ENCODE peak calls at places on chromosomes 16 and 17, in eight cellular contexts. N is stomach, J is mucosa of descending colon, O is heart right ventricle, R is H1, I is adrenal gland, T is right cardiac atrium, X is A549. W is an unnamed sample.
A peak's percentile ranks its signal among the peaks of the same experiment; 100 is the strongest.

GRCh38 chr16:23836404-23837291 is 865 bp downstream of the PRKCB start:
- DNase-seq in R (no peak), I (no peak), O (no peak), X (no peak), J (peak; percentile 54), N (peak; percentile 48), T (peak; percentile 61), W (peak; percentile 68)

GRCh38 chr17:2024572-2025219 is 438 bp downstream of the RTN4RL1 start:
- DNase-seq in J (no peak), X (no peak), N (no peak), R (no peak), O (no peak), I (no peak), T (peak; percentile 47), W (no peak)

GRCh38 chr17:81416612-81417011 is 21.4 kb downstream of the BAHCC1 start:
- DNase-seq in X (no peak), R (no peak), T (no peak), J (no peak), O (no peak), I (no peak), N (no peak), W (no peak)

GRCh38 chr16:16147316-16147999 is 75.8 kb downstream of the ABCC6 start:
- DNase-seq in X (no peak), N (no peak), R (no peak), I (no peak), J (no peak), T (no peak), O (no peak), W (no peak)

GRCh38 chr17:74429604-74430384 is 2.1 kb upstream of the GPRC5C start:
- DNase-seq in R (no peak), J (peak; percentile 48), T (peak; percentile 72), O (peak; percentile 37), X (no peak), N (peak; percentile 74), I (no peak), W (no peak)

GRCh38 chr16:56252835-56253234 is 61.5 kb downstream of the GNAO1 start:
- DNase-seq in T (peak; percentile 89), X (no peak), N (no peak), O (peak; percentile 59), I (peak; percentile 76), R (no peak), J (no peak), W (no peak)

GRCh38 chr17:37830151-37830993 is 85.5 kb upstream of the HNF1B start:
- DNase-seq in X (no peak), O (no peak), I (no peak), N (no peak), J (no peak), T (no peak), R (no peak), W (no peak)

GRCh38 chr16:84641643-84642358 is 6.5 kb upstream of the KLHL36 start:
- DNase-seq in R (no peak), T (no peak), N (no peak), X (no peak), J (no peak), I (no peak), O (no peak), W (no peak)

GRCh38 chr16:53084141-53084541 is 29.4 kb downstream of the CHD9 start:
- DNase-seq in I (peak; percentile 62), J (no peak), O (no peak), N (no peak), X (no peak), R (no peak), T (peak; percentile 60), W (no peak)

GRCh38 chr17:75909812-75910274 is 5.2 kb upstream of the MRPL38 start:
- DNase-seq in N (no peak), T (peak; percentile 80), R (no peak), O (no peak), X (no peak), J (no peak), I (peak; percentile 60), W (no peak)

GRCh38 chr17:75909051-75909811 is 4.5 kb upstream of the MRPL38 start:
- DNase-seq in O (no peak), X (no peak), T (peak; percentile 36), R (no peak), N (peak; percentile 53), J (no peak), I (no peak), W (no peak)

GRCh38 chr17:75910699-75911098 is 6.0 kb upstream of the MRPL38 start:
- DNase-seq in X (no peak), N (peak; percentile 68), O (no peak), T (no peak), R (no peak), I (no peak), J (no peak), W (no peak)

GRCh38 chr17:75906143-75906884 is 1.6 kb upstream of the MRPL38 start:
- DNase-seq in T (no peak), R (no peak), X (no peak), O (no peak), N (no peak), J (no peak), I (no peak), W (no peak)

DNA sequence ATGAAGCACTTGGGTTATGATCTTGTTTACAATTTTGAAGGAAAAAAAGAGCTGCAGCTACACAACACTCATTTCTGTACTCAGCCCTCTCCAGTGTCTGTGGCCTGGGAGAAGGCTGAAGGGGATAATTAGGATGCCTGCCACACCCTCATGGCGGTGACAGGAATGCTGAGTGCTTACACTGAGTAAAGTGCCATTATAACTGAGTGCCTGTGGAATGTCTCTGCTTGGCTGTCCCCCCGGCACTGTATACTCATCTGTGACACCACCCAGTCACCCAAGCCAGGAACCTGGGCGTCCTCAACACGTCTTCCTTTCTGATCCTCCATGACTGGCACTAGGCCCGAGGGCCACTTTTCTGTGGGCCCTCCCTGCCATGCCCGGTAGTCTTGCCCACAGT is 3.5 kb upstream of the MRPL38 start:
- DNase-seq in R (no peak), J (no peak), I (no peak), N (no peak), T (peak; percentile 84), O (peak; percentile 67), X (no peak), W (no peak)
- H3K4me1 ChIP-seq in R (no peaks in the 10 kb centered on the region), J (peaks cover 12% of the 10 kb centered on the region), I (peaks cover 9% of the 10 kb centered on the region), N (peaks cover 46% of the 10 kb centered on the region), T (no peaks in the 10 kb centered on the region), O (peaks cover 21% of the 10 kb centered on the region), X (peaks cover 17% of the 10 kb centered on the region), W (peaks cover 13% of the 10 kb centered on the region)

GRCh38 chr16:66551788-66552287 is 538 bp upstream of the CKLF start:
- DNase-seq in J (no peak), N (no peak), I (no peak), R (no peak), X (no peak), O (no peak), T (no peak), W (no peak)

GRCh38 chr16:66549284-66550131 is at the start of gene TK2:
- DNase-seq in N (peak; percentile 75), R (no peak), T (peak; percentile 91), I (peak; percentile 67), O (peak; percentile 63), J (peak; percentile 84), X (peak; percentile 65), W (peak; percentile 39)

GRCh38 chr16:66553223-66553622 is 847 bp downstream of the CKLF start:
- DNase-seq in R (no peak), J (peak; percentile 47), O (no peak), X (no peak), N (peak; percentile 29), I (no peak), T (no peak), W (no peak)

GRCh38 chr16:66552288-66553143 is at the start of gene CKLF:
- DNase-seq in X (peak; percentile 92), I (peak; percentile 95), N (peak; percentile 95), J (peak; percentile 95), R (peak; percentile 73), T (peak; percentile 96), O (peak; percentile 88), W (peak; percentile 94)

GRCh38 chr16:66551362-66551761 is 1.0 kb upstream of the CKLF start:
- DNase-seq in J (peak; percentile 59), T (peak; percentile 56), O (no peak), N (no peak), I (peak; percentile 61), X (peak; percentile 59), R (no peak), W (peak; percentile 60)
- H3K4me3 ChIP-seq in J (no peak overlapping the region), T (no peak overlapping the region), O (no peak overlapping the region), N (peak overlapping the region; percentile 60), I (no peak overlapping the region), X (no peak overlapping the region), R (no peak overlapping the region), W (peak overlapping the region; percentile 87)

GRCh38 chr17:5513610-5514009 is 27.2 kb downstream of the MIS12 start:
- DNase-seq in J (no peak), I (peak; percentile 33), N (no peak), T (no peak), R (no peak), X (no peak), O (no peak), W (no peak)

GRCh38 chr17:5506307-5506706 is 19.9 kb downstream of the MIS12 start:
- DNase-seq in X (no peak), N (no peak), O (no peak), R (no peak), T (no peak), J (no peak), I (no peak), W (no peak)

GRCh38 chr17:5509482-5509881 is 23.1 kb downstream of the MIS12 start:
- DNase-seq in R (no peak), X (no peak), T (no peak), J (no peak), O (no peak), I (peak; percentile 36), N (no peak), W (no peak)

GRCh38 chr17:5510776-5511175 is 24.4 kb downstream of the MIS12 start:
- DNase-seq in J (no peak), R (no peak), N (no peak), X (no peak), T (no peak), O (no peak), I (peak; percentile 71), W (no peak)

DNA sequence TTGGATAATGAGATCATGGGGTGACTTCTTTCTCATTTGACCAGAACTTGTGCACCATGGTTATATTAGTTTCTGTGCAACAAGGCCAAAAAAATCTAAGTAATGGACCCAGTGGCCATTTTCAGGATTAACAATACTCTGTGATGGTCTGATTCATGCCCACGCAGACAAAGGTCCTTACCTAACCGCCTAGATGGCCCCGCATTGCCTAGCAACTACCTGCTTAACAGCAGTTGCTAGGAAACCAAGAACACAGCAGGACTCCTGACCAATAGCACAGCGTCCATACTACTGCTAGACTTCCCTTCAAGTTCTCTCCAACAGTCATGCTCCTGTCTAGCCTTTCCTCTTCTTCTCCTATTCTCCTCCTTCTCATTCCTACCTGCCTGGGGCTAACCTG is 22.5 kb downstream of the MIS12 start:
- DNase-seq in O (no peak), N (no peak), J (no peak), I (peak; percentile 87), T (no peak), R (no peak), X (no peak), W (no peak)
- H3K9me3 ChIP-seq in O (no peaks in the 10 kb centered on the region), N (no peaks in the 10 kb centered on the region), J (no peaks in the 10 kb centered on the region), I (no peaks in the 10 kb centered on the region), T (no peaks in the 10 kb centered on the region), R (no peaks in the 10 kb centered on the region), X (no peaks in the 10 kb centered on the region), W (no peaks in the 10 kb centered on the region)

DNA sequence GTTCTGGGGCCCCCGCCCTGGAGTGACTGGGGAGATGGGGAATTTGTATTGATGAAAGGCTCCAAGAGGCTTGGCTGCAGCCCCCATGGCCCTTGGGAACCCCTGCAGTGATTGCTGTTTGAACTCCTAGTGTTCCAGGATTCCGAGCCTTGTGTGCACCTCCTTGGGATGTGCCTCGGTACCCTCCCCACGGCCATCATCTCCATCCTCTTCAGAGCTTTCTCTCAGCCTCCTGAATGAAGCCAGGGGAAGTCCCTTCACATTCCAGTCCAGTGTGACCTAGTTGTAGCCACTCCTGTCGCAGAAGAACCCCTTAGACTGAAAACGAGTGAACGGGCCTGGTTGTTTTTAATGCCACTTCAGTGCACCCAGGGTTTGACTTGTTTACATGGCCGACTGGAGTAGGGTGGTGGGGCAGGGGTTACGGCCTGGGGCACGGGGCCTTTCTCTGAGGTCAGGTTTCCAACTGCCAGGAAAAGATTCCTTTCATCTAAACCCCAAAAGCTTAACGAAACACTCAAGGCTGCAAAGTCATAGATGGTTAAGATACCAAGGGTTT is 1.5 kb downstream of the MPRIP start:
- DNase-seq in N (peak; percentile 23), I (no peak), R (no peak), T (peak; percentile 69), O (no peak), J (no peak), X (no peak), W (no peak)
- H3K4me1 ChIP-seq in N (peaks cover 72% of the 10 kb centered on the region), I (peaks cover 60% of the 10 kb centered on the region), R (peaks cover 3% of the 10 kb centered on the region), T (peaks cover 21% of the 10 kb centered on the region), O (peaks cover 65% of the 10 kb centered on the region), J (peaks cover 29% of the 10 kb centered on the region), X (peaks cover 51% of the 10 kb centered on the region), W (peaks cover 58% of the 10 kb centered on the region)